ENCODE peak calls at places on chromosomes 16 and 17, in six cellular contexts. U is effector CD4-positive, alpha-beta T cell; J is CD4-positive, CD25-positive, alpha-beta regulatory T cell; Y is NCI-H510A; W is tibial artery; M is HCT116. L is an unnamed sample.

GRCh38 chr16:81554993-81555392 is 110.4 kb downstream of the CMIP start:
- DNase-seq in U (no peak), J (no peak), Y (no peak), W (no peak), M (no peak), L (no peak)

GRCh38 chr17:9330903-9331272 is 244.7 kb downstream of the STX8 start:
- DNase-seq in U (no peak), J (no peak), Y (no peak), W (no peak), M (no peak), L (no peak)

GRCh38 chr17:57499648-57500049 is 243.3 kb downstream of the MSI2 start:
- DNase-seq in U (no peak), J (no peak), Y (no peak), W (no peak), M (no peak), L (no peak)

GRCh38 chr16:83400234-83400633 is 407.5 kb upstream of the HSBP1 start:
- DNase-seq in U (no peak), J (no peak), Y (peak), W (no peak), M (no peak), L (peak)

GRCh38 chr16:19291459-19291858 is 5.9 kb downstream of the CLEC19A start:
- DNase-seq in U (no peak), J (no peak), Y (no peak), W (no peak), M (no peak), L (no peak)

GRCh38 chr17:8791248-8791909 is 7.8 kb downstream of the MFSD6L start:
- DNase-seq in U (no peak), J (no peak), Y (no peak), W (no peak), M (no peak), L (no peak)

GRCh38 chr16:29321585-29321984 is 84.9 kb downstream of the NPIPB11 start:
- DNase-seq in U (no peak), J (no peak), Y (no peak), W (no peak), M (no peak), L (no peak)

GRCh38 chr17:62179525-62180161 is 114.6 kb upstream of the MED13 start:
- DNase-seq in U (no peak), J (no peak), Y (no peak), W (no peak), M (peak), L (peak)

GRCh38 chr16:2009302-2009711 is 314 bp downstream of the ZNF598 start:
- DNase-seq in U (no peak), J (no peak), Y (no peak), W (no peak), M (no peak), L (no peak)

GRCh38 chr16:68764866-68765265 is 27.8 kb downstream of the CDH1 start:
- DNase-seq in U (no peak), J (peak), Y (no peak), W (no peak), M (no peak), L (no peak)

GRCh38 chr17:47862621-47863440 is 11.9 kb upstream of the SP6 start:
- DNase-seq in U (no peak), J (no peak), Y (no peak), W (no peak), M (peak), L (peak)

GRCh38 chr17:2086306-2086705 is 31.4 kb downstream of the HIC1 start:
- DNase-seq in U (no peak), J (no peak), Y (no peak), W (no peak), M (no peak), L (no peak)

GRCh38 chr16:3662601-3663000 is 8.1 kb downstream of the DNASE1 start:
- DNase-seq in U (no peak), J (no peak), Y (no peak), W (no peak), M (no peak), L (no peak)

GRCh38 chr17:5513610-5514009 is 27.2 kb downstream of the MIS12 start:
- DNase-seq in U (no peak), J (peak), Y (no peak), W (no peak), M (no peak), L (no peak)

GRCh38 chr17:9173386-9173983 is 152.2 kb downstream of the NTN1 start:
- DNase-seq in U (no peak), J (no peak), Y (no peak), W (no peak), M (no peak), L (no peak)

GRCh38 chr16:88854306-88855111 is 2.2 kb downstream of the GALNS start:
- DNase-seq in U (no peak), J (no peak), Y (no peak), W (no peak), M (no peak), L (no peak)

GRCh38 chr16:29834079-29834478 is 13.8 kb downstream of the MVP start:
- DNase-seq in U (no peak), J (no peak), Y (no peak), W (no peak), M (no peak), L (no peak)

GRCh38 chr16:84396537-84397008 is 28.2 kb downstream of the ATP2C2 start:
- DNase-seq in U (no peak), J (no peak), Y (no peak), W (no peak), M (no peak), L (peak)

GRCh38 chr16:2237552-2238395 is 1.5 kb downstream of the DNASE1L2 start:
- DNase-seq in U (no peak), J (no peak), Y (no peak), W (no peak), M (no peak), L (no peak)

GRCh38 chr17:48738424-48738802 is 9.9 kb upstream of the HOXB13 start:
- DNase-seq in U (no peak), J (no peak), Y (no peak), W (no peak), M (no peak), L (no peak)

GRCh38 chr16:17331071-17331521 is 139.7 kb downstream of the XYLT1 start:
- DNase-seq in U (no peak), J (no peak), Y (no peak), W (peak), M (no peak), L (no peak)

GRCh38 chr17:77602062-77602746 is 356.3 kb upstream of the TNRC6C start:
- DNase-seq in U (no peak), J (no peak), Y (no peak), W (peak), M (no peak), L (peak)

GRCh38 chr16:47061204-47061603 is 82.5 kb downstream of the NETO2 start:
- DNase-seq in U (no peak), J (no peak), Y (no peak), W (no peak), M (no peak), L (no peak)

GRCh38 chr17:15910791-15911190 is 34.1 kb upstream of the ADORA2B start:
- DNase-seq in U (no peak), J (no peak), Y (no peak), W (no peak), M (no peak), L (peak)

L was measured in epithelial cell of esophagus.